ENCODE peak calls at places on chromosomes 1 and 21, in four cellular contexts. One of them, this sample, is unnamed.

GRCh38 chr21:41927727-41928409 is 25.9 kb downstream of the C2CD2 start:
- DNase-seq in retina: no peak
- DNase-seq in left lung: peak; percentile 60
- DNase-seq in left ventricle myocardium superior: no peak
- DNase-seq in this sample: peak; percentile 54

GRCh38 chr1:53501065-53502005 is 42.1 kb downstream of the DMRTB1 start:
- DNase-seq in left ventricle myocardium superior: no peak
- DNase-seq in left lung: no peak
- DNase-seq in retina: peak; percentile 38
- DNase-seq in this sample: no peak

GRCh38 chr1:150508982-150509381 is 1.1 kb downstream of the ECM1 start:
- DNase-seq in retina: no peak
- DNase-seq in left lung: no peak
- DNase-seq in left ventricle myocardium superior: no peak
- DNase-seq in this sample: no peak

GRCh38 chr1:66711420-66711819 is 40.8 kb upstream of the DYNLT5 start:
- DNase-seq in retina: no peak
- DNase-seq in left ventricle myocardium superior: no peak
- DNase-seq in left lung: no peak
- DNase-seq in this sample: no peak

GRCh38 chr1:59332983-59333382 is 36.1 kb downstream of the FGGY start:
- DNase-seq in left ventricle myocardium superior: no peak
- DNase-seq in retina: no peak
- DNase-seq in left lung: no peak
- DNase-seq in this sample: peak; percentile 44

GRCh38 chr1:108947871-108948525 is 15.3 kb downstream of the CLCC1 start:
- DNase-seq in left ventricle myocardium superior: no peak
- DNase-seq in retina: no peak
- DNase-seq in left lung: no peak
- DNase-seq in this sample: no peak

GRCh38 chr1:108182854-108183253 is 17.3 kb downstream of the SLC25A24 start:
- DNase-seq in retina: no peak
- DNase-seq in left lung: no peak
- DNase-seq in left ventricle myocardium superior: no peak
- DNase-seq in this sample: no peak

GRCh38 chr1:36008546-36009197 is 75.2 kb upstream of the TEKT2 start:
- DNase-seq in left lung: no peak
- DNase-seq in retina: no peak
- DNase-seq in left ventricle myocardium superior: no peak
- DNase-seq in this sample: peak; percentile 12

GRCh38 chr1:202160377-202160940 is at the start of gene PTPN7:
- DNase-seq in left ventricle myocardium superior: peak; percentile 56
- DNase-seq in left lung: peak; percentile 65
- DNase-seq in retina: no peak
- DNase-seq in this sample: peak; percentile 96

GRCh38 chr1:202615501-202616354 is 94.5 kb downstream of the SYT2 start:
- DNase-seq in left lung: peak; percentile 56
- DNase-seq in retina: no peak
- DNase-seq in left ventricle myocardium superior: peak; percentile 55
- DNase-seq in this sample: peak; percentile 39

GRCh38 chr1:185972096-185972875 is 238.1 kb downstream of the HMCN1 start:
- DNase-seq in retina: no peak
- DNase-seq in left ventricle myocardium superior: no peak
- DNase-seq in left lung: no peak
- DNase-seq in this sample: no peak

GRCh38 chr1:221743416-221744208 is 1.7 kb upstream of the DUSP10 start:
- DNase-seq in left ventricle myocardium superior: no peak
- DNase-seq in retina: peak; percentile 74
- DNase-seq in left lung: no peak
- DNase-seq in this sample: no peak

GRCh38 chr1:244653439-244654283 is 735 bp downstream of the DESI2 start:
- DNase-seq in left lung: no peak
- DNase-seq in left ventricle myocardium superior: no peak
- DNase-seq in retina: no peak
- DNase-seq in this sample: no peak

GRCh38 chr1:9233241-9233941 is 1.2 kb upstream of the H6PD start:
- DNase-seq in left lung: peak; percentile 79
- DNase-seq in left ventricle myocardium superior: peak; percentile 87
- DNase-seq in retina: peak; percentile 26
- DNase-seq in this sample: no peak

GRCh38 chr1:8016244-8017241 is 9.6 kb downstream of the ERRFI1 start:
- DNase-seq in left ventricle myocardium superior: no peak
- DNase-seq in left lung: no peak
- DNase-seq in retina: no peak
- DNase-seq in this sample: no peak

GRCh38 chr1:39230261-39231190 is 26.0 kb downstream of the MACF1 start:
- DNase-seq in retina: no peak
- DNase-seq in left ventricle myocardium superior: no peak
- DNase-seq in left lung: no peak
- DNase-seq in this sample: peak; percentile 32

GRCh38 chr1:246153796-246154212 is 353.3 kb downstream of the SMYD3 start:
- DNase-seq in retina: no peak
- DNase-seq in left lung: no peak
- DNase-seq in left ventricle myocardium superior: no peak
- DNase-seq in this sample: no peak

GRCh38 chr1:99656701-99657100 is 10.8 kb downstream of the PALMD start:
- DNase-seq in left lung: no peak
- DNase-seq in left ventricle myocardium superior: no peak
- DNase-seq in retina: no peak
- DNase-seq in this sample: no peak

GRCh38 chr1:18580087-18580486 is 50.6 kb upstream of the PAX7 start:
- DNase-seq in retina: no peak
- DNase-seq in left lung: no peak
- DNase-seq in left ventricle myocardium superior: no peak
- DNase-seq in this sample: no peak

GRCh38 chr1:168243636-168244212 is 17.9 kb downstream of the SFT2D2 start:
- DNase-seq in retina: no peak
- DNase-seq in left ventricle myocardium superior: no peak
- DNase-seq in left lung: no peak
- DNase-seq in this sample: peak; percentile 21